ENCODE peak calls at places on chromosomes 1 and 21, in six cellular contexts. I is stimulated activated CD8-positive, alpha-beta memory T cell treated with anti-CD3 and anti-CD28 coated beads, Interleukin-15, amount 100 ng/mL, for 4 hours; G is fibroblast of mammary gland; R is mammary epithelial cell; N is colonic mucosa; C is nucleus accumbens. E is an unnamed sample.

GRCh38 chr1:224433041-224433670 is 1.4 kb downstream of the WDR26 start:
- DNase-seq in N (peak), I (no peak), C (no peak), G (peak), R (peak), E (peak)

GRCh38 chr1:20483833-20484525 is 2.0 kb downstream of the CAMK2N1 start:
- DNase-seq in N (peak), I (no peak), C (peak), R (peak), G (no peak), E (no peak)

GRCh38 chr1:190479537-190479936 is 1.9 kb upstream of the BRINP3 start:
- DNase-seq in I (no peak), N (peak), G (no peak), R (no peak), C (peak), E (no peak)

GRCh38 chr1:39164256-39164655 is 40.2 kb upstream of the MACF1 start:
- DNase-seq in G (no peak), I (no peak), R (no peak), C (no peak), N (no peak), E (no peak)

GRCh38 chr1:230123280-230124186 is 56.5 kb downstream of the GALNT2 start:
- DNase-seq in R (peak), G (peak), I (no peak), C (no peak), N (no peak), E (no peak)

GRCh38 chr1:7221823-7222462 is 436.7 kb downstream of the CAMTA1 start:
- DNase-seq in G (peak), R (no peak), C (no peak), N (peak), I (no peak), E (no peak)

GRCh38 chr1:154115180-154115579 is 39.7 kb downstream of the NUP210L start:
- DNase-seq in I (no peak), N (no peak), R (no peak), G (no peak), C (no peak), E (no peak)

GRCh38 chr1:6495540-6496359 is 4.3 kb upstream of the PLEKHG5 start:
- DNase-seq in R (no peak), G (no peak), C (no peak), N (no peak), I (no peak), E (no peak)

GRCh38 chr1:37147906-37148305 is 113.6 kb upstream of the GRIK3 start:
- DNase-seq in G (no peak), I (no peak), N (no peak), R (no peak), C (no peak), E (no peak)

GRCh38 chr1:66266350-66266749 is 267.6 kb upstream of the SGIP1 start:
- DNase-seq in N (no peak), R (no peak), G (no peak), I (no peak), C (no peak), E (no peak)

GRCh38 chr21:31634993-31635392 is 24.5 kb upstream of the SOD1 start:
- DNase-seq in C (no peak), G (no peak), N (no peak), I (no peak), R (peak), E (no peak)

E was measured in naive thymus-derived CD8-positive, alpha-beta T cell.